ENCODE peak calls at places on chromosomes 4 and X, in ten cellular contexts. G is suprapubic skin, H is endothelial cell of umbilical vein, Z is tibial nerve, X is stomach, D is body of pancreas, T is upper lobe of left lung, B is thyroid gland, Q is IMR-90, C is prostate gland. I is an unnamed sample.

GRCh38 chr4:145544998-145545397 is 63.3 kb downstream of the SMAD1 start:
- DNase-seq in G (no peak), H (peak; percentile 78), Z (no peak), X (no peak), D (no peak), T (no peak), B (no peak), Q (no peak), C (no peak), I (no peak)

GRCh38 chrX:3962511-3963350 is 249.3 kb upstream of the PRKX start:
- DNase-seq in G (no peak), H (peak; percentile 3), Z (peak; percentile 7), X (no peak), D (peak; percentile 20), T (no peak), B (peak; percentile 0), Q (peak; percentile 16), C (no peak), I (no peak)

GRCh38 chr4:113278324-113278934 is 229.0 kb downstream of the ANK2 start:
- DNase-seq in G (peak; percentile 80), H (peak; percentile 70), Z (peak; percentile 70), X (peak; percentile 58), D (peak; percentile 64), T (no peak), B (peak; percentile 73), Q (peak; percentile 79), C (peak; percentile 11), I (no peak)

GRCh38 chrX:51476930-51477329 is 19.5 kb downstream of the NUDT11 start:
- DNase-seq in G (no peak), H (no peak), Z (no peak), X (no peak), D (no peak), T (no peak), B (no peak), Q (no peak), C (no peak), I (no peak)

GRCh38 chr4:2803624-2804448 is 11.0 kb downstream of the SH3BP2 start:
- DNase-seq in G (peak; percentile 83), H (no peak), Z (no peak), X (no peak), D (peak; percentile 60), T (peak; percentile 15), B (peak; percentile 5), Q (no peak), C (no peak), I (no peak)

GRCh38 chrX:79161655-79162054 is 17.2 kb downstream of the GPR174 start:
- DNase-seq in G (no peak), H (no peak), Z (no peak), X (no peak), D (no peak), T (no peak), B (no peak), Q (no peak), C (no peak), I (no peak)

GRCh38 chrX:139091878-139092277 is 380.4 kb upstream of the FGF13 start:
- DNase-seq in G (no peak), H (no peak), Z (no peak), X (no peak), D (no peak), T (no peak), B (no peak), Q (no peak), C (no peak), I (no peak)

GRCh38 chrX:154436597-154437397 is at the start of gene GDI1:
- DNase-seq in G (peak; percentile 73), H (no peak), Z (no peak), X (peak; percentile 43), D (peak; percentile 41), T (peak; percentile 94), B (peak; percentile 59), Q (peak; percentile 22), C (no peak), I (no peak)

GRCh38 chr4:6351246-6352000 is 81.8 kb downstream of the WFS1 start:
- DNase-seq in G (no peak), H (no peak), Z (no peak), X (no peak), D (no peak), T (no peak), B (no peak), Q (no peak), C (no peak), I (no peak)

GRCh38 chr4:6350646-6351045 is 81.0 kb downstream of the WFS1 start:
- DNase-seq in G (no peak), H (no peak), Z (no peak), X (no peak), D (no peak), T (no peak), B (no peak), Q (no peak), C (no peak), I (no peak)

GRCh38 chr4:6354119-6354518 is 84.5 kb downstream of the WFS1 start:
- DNase-seq in G (no peak), H (no peak), Z (no peak), X (no peak), D (no peak), T (no peak), B (no peak), Q (no peak), C (no peak), I (no peak)

GRCh38 chr4:6349896-6350295 is 80.2 kb downstream of the WFS1 start:
- DNase-seq in G (no peak), H (no peak), Z (no peak), X (no peak), D (no peak), T (no peak), B (no peak), Q (peak; percentile 10), C (no peak), I (no peak)

DNA sequence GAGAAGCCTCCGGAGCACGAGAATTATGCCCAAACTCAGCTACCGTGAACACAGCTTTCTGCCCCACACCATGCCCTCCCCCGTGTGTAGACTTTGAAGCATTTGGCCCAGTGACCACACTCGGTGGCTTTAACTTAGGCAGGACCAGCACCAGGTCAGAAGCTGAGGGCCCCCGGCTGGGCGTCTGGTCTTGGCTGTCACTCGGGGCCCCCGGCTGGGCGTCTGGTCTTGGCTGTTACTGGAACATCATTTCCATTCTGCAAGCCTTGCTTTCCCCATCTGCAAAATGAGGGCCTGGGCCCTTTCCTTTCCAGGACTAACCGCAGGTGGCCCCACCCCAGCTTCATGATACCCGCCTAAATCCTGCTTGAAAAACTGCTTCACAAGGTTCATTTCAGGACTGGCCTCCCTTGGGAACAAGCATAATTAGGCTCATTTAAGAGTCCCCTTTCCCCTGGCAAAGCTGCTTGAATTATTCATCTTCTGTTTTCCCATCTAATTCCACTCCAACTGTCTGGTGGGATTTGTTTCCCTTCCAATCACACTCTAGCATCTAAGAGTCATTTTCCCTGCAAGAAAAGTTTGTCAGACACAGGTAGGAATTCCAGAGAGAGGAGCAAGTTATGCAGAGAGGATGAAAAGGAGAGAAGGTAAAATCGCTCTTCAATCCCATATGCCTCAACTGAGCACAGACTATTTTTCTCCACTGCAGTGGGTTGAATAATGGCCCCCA is 82.5 kb downstream of the WFS1 start:
- DNase-seq in G (no peak), H (no peak), Z (no peak), X (no peak), D (no peak), T (no peak), B (no peak), Q (no peak), C (no peak), I (no peak)
- H3K27me3 ChIP-seq in G (peaks cover 26% of the 10 kb centered on the region), H (no peaks in the 10 kb centered on the region), Z (peaks cover 3% of the 10 kb centered on the region), X (peaks cover 4% of the 10 kb centered on the region), D (no peaks in the 10 kb centered on the region), T (no peaks in the 10 kb centered on the region), B (no peaks in the 10 kb centered on the region), Q (peaks cover 13% of the 10 kb centered on the region), C (no peaks in the 10 kb centered on the region), I (no peaks in the 10 kb centered on the region)

DNA sequence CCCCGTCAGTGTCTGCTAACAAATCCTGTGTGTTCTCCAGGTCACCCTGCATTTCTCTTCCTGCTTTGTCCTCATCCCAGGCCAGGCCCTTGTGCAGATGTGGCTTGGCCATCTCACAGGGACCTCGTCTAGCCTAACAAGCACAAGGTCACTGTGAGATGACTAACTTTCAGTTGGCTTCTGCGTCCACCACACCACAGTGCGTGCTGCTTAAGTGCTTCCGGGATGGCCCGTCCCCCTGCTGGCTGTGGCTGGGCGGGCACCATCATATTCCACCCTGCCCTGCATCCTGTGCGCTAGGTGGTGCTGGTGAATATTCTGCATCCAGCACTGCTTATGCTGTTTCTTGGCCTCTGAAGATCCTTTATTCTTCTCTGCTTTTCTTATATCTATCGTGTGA is 33.8 kb downstream of the RBBP7 start:
- DNase-seq in G (no peak), H (no peak), Z (no peak), X (peak; percentile 49), D (peak; percentile 37), T (peak; percentile 34), B (peak; percentile 21), Q (peak; percentile 13), C (no peak), I (no peak)
- TF ChIP-seq CTCF in G (no peak), H (peak; percentile 31), Z (no peak), X (no peak), D (peak; percentile 45), T (peak; percentile 39), B (no peak), Q (peak; percentile 49), C (no peak), I (no peak)

DNA sequence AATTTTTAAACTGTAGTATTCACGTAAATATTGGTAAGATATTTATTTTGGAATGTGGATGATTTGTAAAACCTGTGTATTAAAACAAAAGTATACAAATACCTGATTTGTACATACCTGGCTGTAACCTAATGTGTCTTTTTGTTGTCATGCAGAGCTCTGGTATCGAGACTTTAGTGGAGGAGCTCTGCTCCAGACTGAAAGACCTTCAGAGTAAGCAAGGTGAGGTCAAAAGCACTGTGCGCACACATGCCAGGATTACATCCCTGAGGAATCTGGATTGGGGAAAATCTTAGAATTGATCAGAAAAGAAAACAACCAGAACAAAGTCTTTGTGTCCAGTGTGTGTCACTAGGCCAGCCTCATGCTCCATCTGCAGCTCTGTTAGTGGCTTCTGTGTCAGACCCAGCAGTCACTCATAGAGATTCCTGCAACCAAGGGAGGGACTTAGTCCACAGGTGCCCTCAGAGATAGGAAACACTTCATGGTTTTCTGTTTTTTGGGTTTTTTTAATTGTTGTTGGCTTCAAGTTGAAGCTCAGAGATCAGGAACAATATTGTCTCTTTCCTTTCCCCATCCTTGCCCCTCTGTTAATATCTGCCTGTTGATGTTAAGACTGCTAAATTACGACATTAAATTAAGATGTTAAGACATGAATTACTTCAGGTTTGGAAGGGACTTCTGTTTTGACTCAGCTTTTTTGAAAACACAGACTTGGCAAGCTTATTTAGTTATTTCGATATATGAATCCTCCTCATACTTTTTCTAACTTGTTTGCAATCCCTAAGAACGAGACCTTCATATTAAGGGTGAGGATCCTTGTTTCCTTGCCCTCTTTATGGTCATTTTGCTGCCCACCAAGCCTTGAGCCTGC is 52.4 kb upstream of the TBC1D14 start:
- DNase-seq in G (no peak), H (no peak), Z (no peak), X (no peak), D (no peak), T (no peak), B (no peak), Q (no peak), C (no peak), I (no peak)
- TF ChIP-seq POLR2A in G (no peak), H (no peak), Z (no peak), X (no peak), D (no peak), T (no peak), B (no peak), Q (no peak), C (no peak), I (no peak)

DNA sequence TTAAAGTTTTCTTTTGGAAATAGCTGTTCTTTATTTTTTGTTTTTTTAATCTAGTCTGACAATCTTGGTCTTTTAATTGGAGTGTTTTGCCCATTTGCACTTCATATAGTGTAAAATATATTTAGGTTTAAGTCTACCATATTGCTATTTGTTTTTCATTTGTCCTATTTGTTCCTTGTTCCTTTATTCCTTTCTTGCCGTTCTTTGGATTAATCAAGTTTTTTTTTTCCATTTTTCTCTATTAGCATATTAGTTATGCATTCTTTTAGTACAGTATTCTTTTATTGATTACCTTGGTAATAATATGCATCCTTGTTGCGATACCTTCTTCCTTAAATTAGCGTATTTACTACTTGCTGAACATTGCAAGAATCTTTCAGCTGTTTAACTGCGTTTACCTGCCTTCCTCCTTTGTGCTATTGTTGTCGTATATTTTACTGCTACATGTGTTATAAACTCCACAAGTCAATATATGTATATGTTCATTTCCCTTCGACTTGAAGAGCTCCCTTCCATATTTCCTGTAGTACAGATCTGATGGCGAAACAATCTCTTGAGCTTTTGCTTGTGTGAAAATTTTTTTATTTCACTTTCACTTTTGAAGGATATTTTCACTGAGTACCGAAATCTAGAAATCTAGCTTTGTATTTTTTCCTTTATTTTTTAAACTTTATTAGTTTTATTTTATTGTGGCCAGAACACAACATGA is 23.9 kb upstream of the RNF212 start:
- DNase-seq in G (no peak), H (no peak), Z (no peak), X (no peak), D (no peak), T (no peak), B (no peak), Q (no peak), C (no peak), I (no peak)
- H3K27me3 ChIP-seq in G (no peaks in the 10 kb centered on the region), H (peaks cover 8% of the 10 kb centered on the region), Z (no peaks in the 10 kb centered on the region), X (no peaks in the 10 kb centered on the region), D (no peaks in the 10 kb centered on the region), T (no peaks in the 10 kb centered on the region), B (no peaks in the 10 kb centered on the region), Q (peaks cover 14% of the 10 kb centered on the region), C (no peaks in the 10 kb centered on the region), I (no peaks in the 10 kb centered on the region)

I was measured in vagina.